ENCODE peak calls at places on chromosome 13, in seven cellular contexts. One of them, this sample, is unnamed.

GRCh38 chr13:71378992-71379905 is 487.8 kb downstream of the DACH1 start:
- DNase-seq in H1: no peak
- DNase-seq in mesendoderm: peak
- DNase-seq in IMR-90: no peak
- DNase-seq in neuronal stem cell: no peak
- DNase-seq in H9: no peak
- DNase-seq in trophoblast cell: no peak
- DNase-seq in this sample: peak

GRCh38 chr13:113999618-113999910 is 25.7 kb upstream of the C13orf46 start:
- DNase-seq in H1: no peak
- DNase-seq in mesendoderm: no peak
- DNase-seq in IMR-90: no peak
- DNase-seq in neuronal stem cell: no peak
- DNase-seq in H9: no peak
- DNase-seq in trophoblast cell: no peak
- DNase-seq in this sample: no peak

GRCh38 chr13:52020191-52020590 is 4.3 kb upstream of the UTP14C start:
- DNase-seq in H1: no peak
- DNase-seq in mesendoderm: no peak
- DNase-seq in IMR-90: no peak
- DNase-seq in neuronal stem cell: no peak
- DNase-seq in H9: no peak
- DNase-seq in trophoblast cell: no peak
- DNase-seq in this sample: no peak

GRCh38 chr13:71255633-71256032 is 611.4 kb downstream of the DACH1 start:
- DNase-seq in H1: no peak
- DNase-seq in mesendoderm: no peak
- DNase-seq in IMR-90: no peak
- DNase-seq in neuronal stem cell: no peak
- DNase-seq in H9: no peak
- DNase-seq in trophoblast cell: peak
- DNase-seq in this sample: no peak

GRCh38 chr13:51501592-51502205 is 48.9 kb upstream of the INTS6 start:
- DNase-seq in H1: no peak
- DNase-seq in mesendoderm: no peak
- DNase-seq in IMR-90: peak
- DNase-seq in neuronal stem cell: no peak
- DNase-seq in H9: no peak
- DNase-seq in trophoblast cell: no peak
- DNase-seq in this sample: peak

GRCh38 chr13:111382411-111382810 is 62.0 kb downstream of the TEX29 start:
- DNase-seq in H1: no peak
- DNase-seq in mesendoderm: no peak
- DNase-seq in IMR-90: no peak
- DNase-seq in neuronal stem cell: no peak
- DNase-seq in H9: peak
- DNase-seq in trophoblast cell: no peak
- DNase-seq in this sample: no peak

GRCh38 chr13:45511310-45512147 is 46.8 kb downstream of the COG3 start:
- DNase-seq in H1: no peak
- DNase-seq in mesendoderm: peak
- DNase-seq in IMR-90: peak
- DNase-seq in neuronal stem cell: peak
- DNase-seq in H9: no peak
- DNase-seq in trophoblast cell: peak
- DNase-seq in this sample: peak

GRCh38 chr13:30577381-30577780 is 40.3 kb upstream of the USPL1 start:
- DNase-seq in H1: no peak
- DNase-seq in mesendoderm: peak
- DNase-seq in IMR-90: peak
- DNase-seq in neuronal stem cell: no peak
- DNase-seq in H9: no peak
- DNase-seq in trophoblast cell: peak
- DNase-seq in this sample: peak

GRCh38 chr13:33138441-33138840 is 122.2 kb downstream of the KL start:
- DNase-seq in H1: no peak
- DNase-seq in mesendoderm: no peak
- DNase-seq in IMR-90: no peak
- DNase-seq in neuronal stem cell: no peak
- DNase-seq in H9: no peak
- DNase-seq in trophoblast cell: no peak
- DNase-seq in this sample: no peak

GRCh38 chr13:35716186-35716585 is 239.7 kb upstream of the MAB21L1 start:
- DNase-seq in H1: no peak
- DNase-seq in mesendoderm: peak
- DNase-seq in IMR-90: peak
- DNase-seq in neuronal stem cell: no peak
- DNase-seq in H9: no peak
- DNase-seq in trophoblast cell: peak
- DNase-seq in this sample: no peak

GRCh38 chr13:73449258-73449657 is 390.5 kb downstream of the KLF5 start:
- DNase-seq in H1: no peak
- DNase-seq in mesendoderm: no peak
- DNase-seq in IMR-90: peak
- DNase-seq in neuronal stem cell: no peak
- DNase-seq in H9: no peak
- DNase-seq in trophoblast cell: no peak
- DNase-seq in this sample: no peak
- H2BK120ac ChIP-seq in H1: no peak
- H2BK120ac ChIP-seq in mesendoderm: no peak
- H2BK120ac ChIP-seq in IMR-90: no peak
- H2BK120ac ChIP-seq in neuronal stem cell: no peak
- H2BK120ac ChIP-seq in H9: no peak
- H2BK120ac ChIP-seq in trophoblast cell: no peak
- H2BK120ac ChIP-seq in this sample: no peak

GRCh38 chr13:67775359-67775758 is 545.2 kb upstream of the PCDH9 start:
- DNase-seq in H1: no peak
- DNase-seq in mesendoderm: no peak
- DNase-seq in IMR-90: no peak
- DNase-seq in neuronal stem cell: no peak
- DNase-seq in H9: no peak
- DNase-seq in trophoblast cell: no peak
- DNase-seq in this sample: no peak
- H2BK120ac ChIP-seq in H1: no peak
- H2BK120ac ChIP-seq in mesendoderm: no peak
- H2BK120ac ChIP-seq in IMR-90: no peak
- H2BK120ac ChIP-seq in neuronal stem cell: no peak
- H2BK120ac ChIP-seq in H9: no peak
- H2BK120ac ChIP-seq in trophoblast cell: no peak
- H2BK120ac ChIP-seq in this sample: no peak

GRCh38 chr13:80668452-80668851 is 327.5 kb upstream of the SPRY2 start:
- DNase-seq in H1: no peak
- DNase-seq in mesendoderm: no peak
- DNase-seq in IMR-90: no peak
- DNase-seq in neuronal stem cell: no peak
- DNase-seq in H9: no peak
- DNase-seq in trophoblast cell: no peak
- DNase-seq in this sample: no peak

GRCh38 chr13:80664930-80665329 is 324.0 kb upstream of the SPRY2 start:
- DNase-seq in H1: no peak
- DNase-seq in mesendoderm: peak
- DNase-seq in IMR-90: no peak
- DNase-seq in neuronal stem cell: no peak
- DNase-seq in H9: no peak
- DNase-seq in trophoblast cell: no peak
- DNase-seq in this sample: no peak

GRCh38 chr13:80669112-80669511 is 328.2 kb upstream of the SPRY2 start:
- DNase-seq in H1: no peak
- DNase-seq in mesendoderm: no peak
- DNase-seq in IMR-90: no peak
- DNase-seq in neuronal stem cell: no peak
- DNase-seq in H9: no peak
- DNase-seq in trophoblast cell: no peak
- DNase-seq in this sample: no peak

GRCh38 chr13:80665792-80666333 is 324.9 kb upstream of the SPRY2 start:
- DNase-seq in H1: no peak
- DNase-seq in mesendoderm: peak
- DNase-seq in IMR-90: no peak
- DNase-seq in neuronal stem cell: no peak
- DNase-seq in H9: no peak
- DNase-seq in trophoblast cell: no peak
- DNase-seq in this sample: no peak

GRCh38 chr13:80666782-80667537 is 326.0 kb upstream of the SPRY2 start:
- DNase-seq in H1: no peak
- DNase-seq in mesendoderm: no peak
- DNase-seq in IMR-90: no peak
- DNase-seq in neuronal stem cell: no peak
- DNase-seq in H9: no peak
- DNase-seq in trophoblast cell: peak
- DNase-seq in this sample: no peak
- H2BK120ac ChIP-seq in H1: no peak
- H2BK120ac ChIP-seq in mesendoderm: no peak
- H2BK120ac ChIP-seq in IMR-90: no peak
- H2BK120ac ChIP-seq in neuronal stem cell: no peak
- H2BK120ac ChIP-seq in H9: no peak
- H2BK120ac ChIP-seq in trophoblast cell: no peak
- H2BK120ac ChIP-seq in this sample: no peak

GRCh38 chr13:112783135-112783945 is 93.5 kb downstream of the ATP11A start:
- DNase-seq in H1: no peak
- DNase-seq in mesendoderm: no peak
- DNase-seq in IMR-90: peak
- DNase-seq in neuronal stem cell: no peak
- DNase-seq in H9: no peak
- DNase-seq in trophoblast cell: no peak
- DNase-seq in this sample: peak

GRCh38 chr13:112783946-112784500 is 94.2 kb downstream of the ATP11A start:
- DNase-seq in H1: no peak
- DNase-seq in mesendoderm: peak
- DNase-seq in IMR-90: no peak
- DNase-seq in neuronal stem cell: no peak
- DNase-seq in H9: peak
- DNase-seq in trophoblast cell: no peak
- DNase-seq in this sample: no peak

GRCh38 chr13:112781287-112781686 is 91.4 kb downstream of the ATP11A start:
- DNase-seq in H1: no peak
- DNase-seq in mesendoderm: no peak
- DNase-seq in IMR-90: no peak
- DNase-seq in neuronal stem cell: no peak
- DNase-seq in H9: no peak
- DNase-seq in trophoblast cell: no peak
- DNase-seq in this sample: no peak

GRCh38 chr13:112781881-112782361 is 92.1 kb downstream of the ATP11A start:
- DNase-seq in H1: no peak
- DNase-seq in mesendoderm: no peak
- DNase-seq in IMR-90: no peak
- DNase-seq in neuronal stem cell: no peak
- DNase-seq in H9: no peak
- DNase-seq in trophoblast cell: no peak
- DNase-seq in this sample: no peak

DNA sequence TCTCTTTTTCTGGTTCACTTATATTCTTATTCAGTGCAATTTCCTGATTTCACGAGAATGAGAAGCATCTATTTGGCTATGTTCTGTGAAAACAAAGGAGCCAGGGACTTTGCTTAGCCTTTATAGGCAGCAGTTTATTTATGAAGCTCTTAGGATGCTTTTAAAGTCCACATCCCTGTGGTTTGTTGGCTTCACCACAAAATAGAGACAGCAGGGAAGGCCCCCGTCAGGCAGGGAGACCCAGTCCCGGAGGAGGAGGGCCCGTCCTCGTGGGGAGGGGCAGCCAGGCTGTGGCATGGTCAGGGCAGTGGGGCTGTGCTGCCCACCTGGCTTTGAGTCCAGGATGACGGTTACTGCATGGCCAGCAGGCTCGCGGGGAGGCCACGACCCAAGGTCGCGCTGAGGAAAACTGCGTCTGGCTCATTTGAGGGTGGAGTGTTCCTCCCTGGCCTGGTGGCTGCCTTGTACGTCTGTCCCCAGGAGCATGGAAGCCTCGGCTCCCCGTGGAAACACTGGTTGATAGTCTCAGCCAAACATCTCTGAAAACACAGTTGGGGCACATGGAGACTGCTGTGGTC is 92.7 kb downstream of the ATP11A start:
- DNase-seq in H1: no peak
- DNase-seq in mesendoderm: no peak
- DNase-seq in IMR-90: no peak
- DNase-seq in neuronal stem cell: no peak
- DNase-seq in H9: no peak
- DNase-seq in trophoblast cell: no peak
- DNase-seq in this sample: peak
- H2BK120ac ChIP-seq in H1: no peak
- H2BK120ac ChIP-seq in mesendoderm: no peak
- H2BK120ac ChIP-seq in IMR-90: no peak
- H2BK120ac ChIP-seq in neuronal stem cell: no peak
- H2BK120ac ChIP-seq in H9: no peak
- H2BK120ac ChIP-seq in trophoblast cell: no peak
- H2BK120ac ChIP-seq in this sample: no peak

GRCh38 chr13:41388143-41388881 is 69.0 kb upstream of the RGCC start:
- DNase-seq in H1: no peak
- DNase-seq in mesendoderm: no peak
- DNase-seq in IMR-90: no peak
- DNase-seq in neuronal stem cell: no peak
- DNase-seq in H9: no peak
- DNase-seq in trophoblast cell: no peak
- DNase-seq in this sample: no peak

GRCh38 chr13:41386206-41386605 is 71.1 kb upstream of the RGCC start:
- DNase-seq in H1: no peak
- DNase-seq in mesendoderm: no peak
- DNase-seq in IMR-90: no peak
- DNase-seq in neuronal stem cell: no peak
- DNase-seq in H9: no peak
- DNase-seq in trophoblast cell: no peak
- DNase-seq in this sample: no peak

GRCh38 chr13:41384749-41385503 is 72.4 kb upstream of the RGCC start:
- DNase-seq in H1: no peak
- DNase-seq in mesendoderm: peak
- DNase-seq in IMR-90: peak
- DNase-seq in neuronal stem cell: no peak
- DNase-seq in H9: no peak
- DNase-seq in trophoblast cell: peak
- DNase-seq in this sample: peak

GRCh38 chr13:41389580-41389979 is 67.8 kb upstream of the RGCC start:
- DNase-seq in H1: no peak
- DNase-seq in mesendoderm: no peak
- DNase-seq in IMR-90: no peak
- DNase-seq in neuronal stem cell: no peak
- DNase-seq in H9: no peak
- DNase-seq in trophoblast cell: no peak
- DNase-seq in this sample: no peak
- H2BK120ac ChIP-seq in H1: no peak
- H2BK120ac ChIP-seq in mesendoderm: no peak
- H2BK120ac ChIP-seq in IMR-90: no peak
- H2BK120ac ChIP-seq in neuronal stem cell: no peak
- H2BK120ac ChIP-seq in H9: no peak
- H2BK120ac ChIP-seq in trophoblast cell: no peak
- H2BK120ac ChIP-seq in this sample: no peak

GRCh38 chr13:106350208-106350607 is 185.3 kb downstream of the EFNB2 start:
- DNase-seq in H1: no peak
- DNase-seq in mesendoderm: peak
- DNase-seq in IMR-90: no peak
- DNase-seq in neuronal stem cell: no peak
- DNase-seq in H9: no peak
- DNase-seq in trophoblast cell: no peak
- DNase-seq in this sample: no peak
- H2BK120ac ChIP-seq in H1: no peak
- H2BK120ac ChIP-seq in mesendoderm: no peak
- H2BK120ac ChIP-seq in IMR-90: no peak
- H2BK120ac ChIP-seq in neuronal stem cell: no peak
- H2BK120ac ChIP-seq in H9: no peak
- H2BK120ac ChIP-seq in trophoblast cell: peak
- H2BK120ac ChIP-seq in this sample: no peak

This sample was measured in mesenchymal stem cell.